ENCODE peak calls at places on chromosome 2, in six cellular contexts. L, O, E, K, F and B are unnamed samples.

GRCh38 chr2:198930170-198930569 is 527.6 kb downstream of the SATB2 start:
- DNase-seq in L (no peak), K (no peak), F (no peak), E (no peak), O (no peak), B (no peak)

GRCh38 chr2:27133195-27133875 is 1.1 kb downstream of the PREB start:
- DNase-seq in L (no peak), K (no peak), E (no peak), O (no peak), F (no peak), B (no peak)

GRCh38 chr2:197934926-197935274 is 130.5 kb downstream of the PLCL1 start:
- DNase-seq in L (no peak), E (no peak), K (no peak), O (no peak), F (no peak), B (no peak)

GRCh38 chr2:241560883-241561474 is 2.4 kb downstream of the BOK start:
- DNase-seq in K (peak), F (peak), E (no peak), L (peak), O (no peak), B (no peak)

GRCh38 chr2:128284037-128284441 is 34.6 kb downstream of the HS6ST1 start:
- DNase-seq in K (no peak), O (no peak), F (no peak), L (no peak), E (peak), B (no peak)

GRCh38 chr2:177328056-177328455 is 63.5 kb upstream of the NFE2L2 start:
- DNase-seq in L (no peak), O (no peak), E (no peak), F (no peak), K (peak), B (no peak)

GRCh38 chr2:59804662-59805258 is 748.7 kb downstream of the BCL11A start:
- DNase-seq in K (no peak), O (peak), F (no peak), E (no peak), L (no peak), B (no peak)

GRCh38 chr2:239143858-239144712 is 256.7 kb downstream of the HDAC4 start:
- DNase-seq in L (no peak), K (peak), O (no peak), F (no peak), E (peak), B (no peak)

GRCh38 chr2:239264838-239265651 is 135.8 kb downstream of the HDAC4 start:
- DNase-seq in F (peak), E (peak), K (no peak), L (peak), O (peak), B (no peak)

GRCh38 chr2:229901819-229902218 is 20.0 kb downstream of the TRIP12 start:
- DNase-seq in L (no peak), O (no peak), F (no peak), K (peak), E (no peak), B (no peak)

GRCh38 chr2:193966590-193966989 is 1690.4 kb upstream of the SLC39A10 start:
- DNase-seq in O (no peak), L (no peak), E (no peak), K (peak), F (no peak), B (no peak)

GRCh38 chr2:43169987-43170732 is 56.2 kb downstream of the ZFP36L2 start:
- DNase-seq in F (peak), K (peak), E (peak), O (peak), L (no peak), B (no peak)

GRCh38 chr2:158412206-158412605 is 44.3 kb downstream of the CCDC148 start:
- DNase-seq in K (no peak), L (no peak), E (no peak), O (no peak), F (no peak), B (no peak)

GRCh38 chr2:234880551-234881211 is 71.1 kb upstream of the SH3BP4 start:
- DNase-seq in E (no peak), F (peak), L (no peak), O (no peak), K (peak), B (no peak)

GRCh38 chr2:53877556-53877955 is 17.8 kb upstream of the GPR75 start:
- DNase-seq in E (no peak), F (no peak), K (no peak), L (no peak), O (no peak), B (no peak)

GRCh38 chr2:147382322-147382948 is 462.4 kb upstream of the ACVR2A start:
- DNase-seq in E (no peak), F (no peak), K (no peak), L (no peak), O (peak), B (peak)

GRCh38 chr2:235489897-235490296 is 3.9 kb upstream of the AGAP1 start:
- DNase-seq in E (no peak), L (no peak), O (no peak), K (no peak), F (no peak), B (no peak)

GRCh38 chr2:220269421-220269820 is 642.0 kb downstream of the SLC4A3 start:
- DNase-seq in K (no peak), F (no peak), L (no peak), E (no peak), O (no peak), B (no peak)

GRCh38 chr2:169572189-169572588 is 1.5 kb downstream of the FASTKD1 start:
- DNase-seq in L (no peak), E (no peak), F (no peak), O (no peak), K (no peak), B (no peak)

GRCh38 chr2:177239934-177240600 is 24.5 kb downstream of the NFE2L2 start:
- DNase-seq in O (peak), L (no peak), F (peak), K (peak), E (no peak), B (no peak)

GRCh38 chr2:217215877-217216276 is 356.0 kb upstream of the TNP1 start:
- DNase-seq in K (no peak), L (no peak), F (no peak), O (no peak), E (no peak), B (no peak)

GRCh38 chr2:227565080-227565479 is 33.6 kb upstream of the SCYGR2 start:
- DNase-seq in F (no peak), L (no peak), K (no peak), O (no peak), E (no peak), B (no peak)
- TF ChIP-seq POLR2A in F (no peak), L (no peak), K (no peak), O (no peak), E (no peak), B (no peak)

GRCh38 chr2:48792030-48792429 is 36.5 kb upstream of the LHCGR start:
- DNase-seq in O (no peak), E (no peak), L (no peak), K (no peak), F (no peak), B (no peak)
- TF ChIP-seq POLR2AphosphoS5 in O (no peak), E (no peak), L (no peak), K (no peak), F (no peak), B (no peak)

DNA sequence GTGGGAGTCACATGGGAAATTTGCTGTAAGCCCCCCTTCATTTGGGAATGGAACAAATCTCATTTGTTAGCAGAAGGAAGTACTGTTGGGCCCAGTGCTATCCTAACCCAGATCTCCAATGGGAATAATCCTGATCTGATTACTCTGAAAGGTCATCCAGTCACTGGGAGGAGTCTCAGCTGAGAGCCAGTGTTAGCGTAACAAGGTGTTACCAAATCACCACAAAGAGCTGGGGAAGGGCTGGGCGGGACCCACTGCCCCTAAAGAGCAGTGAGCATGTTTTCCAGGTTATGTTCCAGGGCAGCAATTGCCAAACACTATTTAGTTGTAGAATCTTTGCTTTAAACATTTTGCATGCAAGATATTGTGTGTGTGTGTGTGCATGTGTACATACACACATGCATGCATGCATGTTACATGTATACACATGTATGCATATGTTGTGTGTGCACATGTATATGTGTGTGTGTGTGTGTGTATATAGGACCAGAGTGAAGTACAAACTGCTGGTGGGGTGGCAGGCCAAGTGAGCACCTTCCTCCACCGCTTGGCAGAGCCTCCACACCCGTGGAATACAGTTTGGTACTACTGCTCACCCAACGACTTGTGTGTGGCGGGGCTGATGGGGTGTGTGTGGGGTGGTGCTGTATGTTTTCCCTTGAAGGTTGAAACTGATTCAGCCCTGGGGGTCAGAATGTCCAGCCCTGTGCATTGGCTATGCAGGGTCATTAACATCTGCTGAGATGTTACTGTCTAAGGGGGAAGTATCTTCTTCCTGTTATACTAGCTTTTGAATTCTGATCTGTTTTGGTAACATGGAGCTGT is 15.2 kb downstream of the INPP5D start:
- DNase-seq in L (no peak), F (peak), E (peak), K (no peak), O (peak), B (no peak)
- TF ChIP-seq POLR2A in L (no peak), F (no peak), E (no peak), K (no peak), O (no peak), B (no peak)

DNA sequence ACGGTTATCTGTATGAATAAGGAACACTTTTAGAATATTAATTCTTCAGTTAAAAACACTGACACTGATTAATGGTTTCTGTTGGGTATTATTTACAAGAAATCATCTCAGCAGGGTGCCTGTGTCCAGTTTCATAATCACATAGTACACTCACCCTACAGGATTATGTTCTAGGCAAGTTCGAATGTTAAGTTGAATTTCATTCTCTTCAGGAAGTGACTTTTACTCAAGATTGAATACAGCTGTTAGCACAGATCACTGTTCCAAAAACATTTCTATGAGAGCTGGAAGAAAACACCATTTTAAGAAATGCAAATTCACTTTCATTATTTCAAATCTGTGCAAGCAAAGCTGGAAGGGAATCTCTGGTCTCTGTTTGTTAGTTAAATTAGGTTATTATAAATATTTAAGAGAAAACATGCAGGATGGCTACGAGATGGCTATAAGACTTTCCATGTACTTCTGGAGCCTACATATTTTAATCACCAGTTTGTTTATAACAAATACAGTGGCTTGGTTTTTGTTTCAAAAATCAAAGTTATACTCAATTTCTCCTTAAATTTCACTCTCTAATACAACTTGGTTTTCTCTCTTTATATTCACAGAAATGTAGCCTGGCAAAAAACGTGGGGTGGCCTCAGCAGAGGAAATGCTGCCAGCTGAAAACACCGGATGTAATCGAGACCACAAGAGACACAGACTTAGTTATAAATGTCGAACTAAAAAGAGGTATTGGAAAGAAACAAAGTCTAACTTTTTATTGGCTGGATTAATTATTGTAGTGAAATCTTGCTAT is 65.8 kb downstream of the RBMS1 start:
- DNase-seq in L (no peak), K (peak), E (peak), O (peak), F (no peak), B (peak)
- TF ChIP-seq POLR2AphosphoS5 in L (no peak), K (no peak), E (no peak), O (peak), F (peak), B (no peak)